ENCODE peak calls at places on chromosomes 1 and 21, in seven cellular contexts. C is heart left ventricle, W is uterus, J is K562, Q is HCT116, S is IMR-90, B is prostate gland. X is an unnamed sample.

GRCh38 chr21:37383784-37384311 is 17.3 kb downstream of the DYRK1A start:
- DNase-seq in C (no peak), W (no peak), J (no peak), Q (no peak), S (no peak), B (no peak), X (no peak)

GRCh38 chr1:93056214-93056613 is 22.9 kb upstream of the MTF2 start:
- DNase-seq in C (no peak), W (no peak), J (peak), Q (no peak), S (peak), B (no peak), X (no peak)

GRCh38 chr1:237043846-237044636 is 2.1 kb downstream of the RYR2 start:
- DNase-seq in C (no peak), W (no peak), J (no peak), Q (no peak), S (no peak), B (no peak), X (no peak)

GRCh38 chr1:229563241-229563640 is 4.7 kb upstream of the ABCB10 start:
- DNase-seq in C (no peak), W (no peak), J (no peak), Q (no peak), S (no peak), B (no peak), X (no peak)

GRCh38 chr1:2556277-2557145 is at the start of gene TNFRSF14:
- DNase-seq in C (peak), W (peak), J (peak), Q (no peak), S (peak), B (peak), X (peak)

GRCh38 chr1:193434319-193434718 is 247.9 kb upstream of the B3GALT2 start:
- DNase-seq in C (no peak), W (no peak), J (no peak), Q (no peak), S (peak), B (no peak), X (no peak)

GRCh38 chr1:201746156-201746555 is 82.8 kb upstream of the IPO9 start:
- DNase-seq in C (no peak), W (no peak), J (no peak), Q (no peak), S (no peak), B (no peak), X (no peak)

GRCh38 chr21:17476006-17476405 is 36.8 kb upstream of the CXADR start:
- DNase-seq in C (no peak), W (no peak), J (no peak), Q (no peak), S (no peak), B (no peak), X (peak)

GRCh38 chr1:228685081-228685480 is 50.2 kb upstream of the RHOU start:
- DNase-seq in C (no peak), W (no peak), J (no peak), Q (no peak), S (no peak), B (no peak), X (no peak)

GRCh38 chr1:111354584-111354983 is 63.9 kb downstream of the CHIA start:
- DNase-seq in C (no peak), W (no peak), J (no peak), Q (no peak), S (no peak), B (no peak), X (no peak)

GRCh38 chr1:208209896-208210589 is 34.1 kb downstream of the PLXNA2 start:
- DNase-seq in C (no peak), W (no peak), J (no peak), Q (no peak), S (no peak), B (no peak), X (no peak)

GRCh38 chr1:90579212-90579802 is 137.8 kb downstream of the BARHL2 start:
- DNase-seq in C (no peak), W (no peak), J (peak), Q (peak), S (peak), B (no peak), X (no peak)

GRCh38 chr1:90959352-90960206 is 62.3 kb downstream of the ZNF644 start:
- DNase-seq in C (no peak), W (no peak), J (no peak), Q (no peak), S (peak), B (no peak), X (no peak)

GRCh38 chr1:8343464-8344001 is 25.6 kb downstream of the SLC45A1 start:
- DNase-seq in C (no peak), W (peak), J (no peak), Q (peak), S (peak), B (peak), X (peak)

GRCh38 chr1:158999301-159000069 is 10.2 kb upstream of the IFI16 start:
- DNase-seq in C (peak), W (peak), J (no peak), Q (no peak), S (peak), B (peak), X (no peak)
- TF ChIP-seq POLR2A in C (no peak), W (peak), J (no peak), Q (no peak), S (peak), B (peak), X (no peak)

GRCh38 chr1:151311589-151312331 is 15.5 kb downstream of the PI4KB start:
- DNase-seq in C (no peak), W (peak), J (peak), Q (peak), S (peak), B (peak), X (peak)

GRCh38 chr1:151313501-151313900 is 13.7 kb downstream of the PI4KB start:
- DNase-seq in C (no peak), W (peak), J (no peak), Q (no peak), S (no peak), B (no peak), X (no peak)

GRCh38 chr1:151312439-151313225 is 14.6 kb downstream of the PI4KB start:
- DNase-seq in C (no peak), W (no peak), J (no peak), Q (no peak), S (peak), B (no peak), X (no peak)

GRCh38 chr1:151309851-151310323 is 17.3 kb downstream of the PI4KB start:
- DNase-seq in C (no peak), W (peak), J (no peak), Q (no peak), S (peak), B (no peak), X (no peak)

DNA sequence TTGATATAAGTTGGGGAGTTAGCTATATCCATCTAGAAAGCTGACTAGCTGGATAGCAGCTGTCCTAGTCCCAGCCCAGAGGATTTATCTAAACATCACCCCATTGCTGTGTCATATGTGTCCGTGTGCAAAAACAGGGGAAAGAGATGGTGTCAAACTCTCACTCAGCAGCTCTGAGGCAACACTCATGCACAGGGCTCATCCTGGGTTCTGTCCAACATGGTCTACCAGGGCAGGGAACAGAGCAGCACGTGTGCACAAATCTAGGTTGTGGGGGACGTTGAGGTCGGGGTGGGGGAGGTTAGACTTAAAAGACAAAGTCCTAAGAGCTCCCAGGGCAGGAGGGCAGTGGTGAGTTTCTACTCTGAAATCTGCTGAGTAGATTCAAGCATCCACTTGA is 16.2 kb downstream of the PI4KB start:
- DNase-seq in C (no peak), W (no peak), J (no peak), Q (no peak), S (peak), B (no peak), X (no peak)
- H3K27ac ChIP-seq in C (peak), W (peak), J (peak), Q (no peak), S (peak), B (peak), X (peak)

GRCh38 chr1:43978551-43979260 is at the start of gene B4GALT2:
- DNase-seq in C (no peak), W (peak), J (peak), Q (no peak), S (no peak), B (peak), X (peak)
- TF ChIP-seq POLR2A in C (no peak), W (no peak), J (peak), Q (peak), S (peak), B (no peak), X (no peak)

GRCh38 chr1:12094180-12094579 is 31.1 kb downstream of the TNFRSF8 start:
- DNase-seq in C (no peak), W (no peak), J (no peak), Q (no peak), S (no peak), B (no peak), X (no peak)
- H3K27ac ChIP-seq in C (no peak), W (no peak), J (no peak), Q (no peak), S (no peak), B (no peak), X (no peak)

X was measured in stomach.